ENCODE peak calls at places on chromosomes 6 and 20, in five cellular contexts. Z is AG09309, T is breast epithelium, O is kidney tubule cell, I is K562. H is an unnamed sample.
A peak's percentile ranks its signal among the peaks of the same experiment; 100 is the strongest.

GRCh38 chr20:47051936-47052566 is 157.4 kb downstream of the EYA2 start:
- DNase-seq in T (no peak), O (no peak), Z (no peak), I (no peak), H (no peak)

GRCh38 chr20:34562643-34563042 is 4.1 kb downstream of the MAP1LC3A start:
- DNase-seq in O (peak; percentile 35), I (peak; percentile 34), T (no peak), Z (no peak), H (no peak)

GRCh38 chr6:90413867-90414266 is 117.2 kb upstream of the BACH2 start:
- DNase-seq in T (no peak), O (peak; percentile 30), Z (no peak), I (no peak), H (no peak)

GRCh38 chr20:50928469-50928868 is 2.8 kb downstream of the ADNP start:
- DNase-seq in O (peak; percentile 4), I (no peak), T (no peak), Z (no peak), H (no peak)

GRCh38 chr6:167849846-167850459 is 23.2 kb downstream of the AFDN start:
- DNase-seq in I (no peak), T (no peak), O (peak; percentile 92), Z (no peak), H (no peak)

GRCh38 chr20:61573415-61574305 is 321.6 kb downstream of the CDH4 start:
- DNase-seq in T (no peak), I (no peak), O (no peak), Z (no peak), H (no peak)

GRCh38 chr6:117817499-117817898 is 89.6 kb upstream of the SLC35F1 start:
- DNase-seq in O (no peak), Z (no peak), I (no peak), T (no peak), H (no peak)

GRCh38 chr20:54195483-54196472 is 12.1 kb upstream of the PFDN4 start:
- DNase-seq in I (no peak), Z (no peak), T (no peak), O (peak; percentile 37), H (no peak)

GRCh38 chr6:5102266-5102970 is 17.3 kb downstream of the PPP1R3G start:
- DNase-seq in Z (no peak), T (no peak), I (no peak), O (peak; percentile 51), H (no peak)

GRCh38 chr6:111837641-111838500 is 35.4 kb downstream of the FYN start:
- DNase-seq in O (no peak), Z (no peak), I (no peak), T (no peak), H (no peak)

GRCh38 chr6:10901751-10902150 is 14.9 kb downstream of the SYCP2L start:
- DNase-seq in I (no peak), T (no peak), O (no peak), Z (no peak), H (no peak)

GRCh38 chr20:58612021-58612700 is 38.9 kb upstream of the STX16 start:
- DNase-seq in O (no peak), I (no peak), T (no peak), Z (no peak), H (no peak)

GRCh38 chr20:62311150-62311549 is 8.4 kb downstream of the ADRM1 start:
- DNase-seq in O (no peak), T (no peak), Z (no peak), I (no peak), H (no peak)

GRCh38 chr6:34465551-34466241 is at the start of gene PACSIN1:
- DNase-seq in Z (no peak), I (peak; percentile 90), T (no peak), O (peak; percentile 41), H (no peak)

GRCh38 chr20:6169251-6169650 is 46.4 kb upstream of the FERMT1 start:
- DNase-seq in O (peak; percentile 71), T (no peak), Z (no peak), I (no peak), H (no peak)

GRCh38 chr6:69719602-69720193 is 77.1 kb downstream of the LMBRD1 start:
- DNase-seq in Z (no peak), O (peak; percentile 26), T (no peak), I (peak; percentile 11), H (no peak)

GRCh38 chr6:63197741-63198140 is 13.5 kb upstream of the FKBP1C start:
- DNase-seq in I (no peak), O (no peak), T (no peak), Z (no peak), H (no peak)

GRCh38 chr6:153931431-153931830 is 107.6 kb upstream of the OPRM1 start:
- DNase-seq in T (no peak), O (no peak), I (no peak), Z (no peak), H (no peak)

GRCh38 chr20:32062776-32063170 is 10.7 kb downstream of the HCK start:
- DNase-seq in O (no peak), I (no peak), T (no peak), Z (no peak), H (no peak)

GRCh38 chr6:55794136-55794812 is 81.1 kb downstream of the BMP5 start:
- DNase-seq in O (peak; percentile 85), I (no peak), T (no peak), Z (peak; percentile 46), H (no peak)

GRCh38 chr6:35391240-35391968 is 49.0 kb downstream of the PPARD start:
- DNase-seq in I (no peak), T (no peak), Z (peak; percentile 72), O (peak; percentile 99), H (no peak)

GRCh38 chr6:43673444-43674063 is 14.0 kb downstream of the MRPS18A start:
- DNase-seq in O (no peak), T (no peak), Z (no peak), I (no peak), H (no peak)